ENCODE peak calls at places on chromosome 18, in eight cellular contexts. Y is AG04450, V is astrocyte of the spinal cord, R is GM13976, K is stomach, O is neural crest cell, D is upper lobe of right lung, J is A549. N is an unnamed sample.

GRCh38 chr18:59022167-59022945 is 117.3 kb upstream of the SEC11C start:
- DNase-seq in D (no peak), Y (no peak), J (no peak), V (no peak), O (no peak), R (no peak), K (no peak), N (no peak)

GRCh38 chr18:12911025-12911927 is 27.2 kb upstream of the PTPN2 start:
- DNase-seq in O (no peak), D (peak), K (no peak), R (peak), V (peak), J (no peak), Y (no peak), N (peak)

GRCh38 chr18:23752796-23753195 is 63.5 kb downstream of the LAMA3 start:
- DNase-seq in K (no peak), R (no peak), Y (no peak), V (no peak), J (no peak), O (no peak), D (no peak), N (no peak)

GRCh38 chr18:9117980-9118841 is 15.7 kb downstream of the NDUFV2 start:
- DNase-seq in K (no peak), R (peak), J (no peak), Y (no peak), D (no peak), V (no peak), O (no peak), N (no peak)

GRCh38 chr18:70659026-70659726 is 370.3 kb downstream of the SOCS6 start:
- DNase-seq in V (peak), Y (peak), R (no peak), O (no peak), K (no peak), D (no peak), J (peak), N (no peak)

GRCh38 chr18:38010971-38011370 is 445.4 kb upstream of the CELF4 start:
- DNase-seq in D (no peak), R (no peak), V (no peak), K (no peak), O (no peak), Y (no peak), J (no peak), N (no peak)

GRCh38 chr18:3450358-3451107 is 561 bp downstream of the TGIF1 start:
- DNase-seq in V (peak), J (peak), O (no peak), D (peak), Y (no peak), K (peak), R (peak), N (peak)

GRCh38 chr18:2983296-2983695 is 29.6 kb downstream of the LPIN2 start:
- DNase-seq in D (no peak), V (no peak), K (no peak), J (no peak), O (no peak), Y (no peak), R (no peak), N (no peak)

DNA sequence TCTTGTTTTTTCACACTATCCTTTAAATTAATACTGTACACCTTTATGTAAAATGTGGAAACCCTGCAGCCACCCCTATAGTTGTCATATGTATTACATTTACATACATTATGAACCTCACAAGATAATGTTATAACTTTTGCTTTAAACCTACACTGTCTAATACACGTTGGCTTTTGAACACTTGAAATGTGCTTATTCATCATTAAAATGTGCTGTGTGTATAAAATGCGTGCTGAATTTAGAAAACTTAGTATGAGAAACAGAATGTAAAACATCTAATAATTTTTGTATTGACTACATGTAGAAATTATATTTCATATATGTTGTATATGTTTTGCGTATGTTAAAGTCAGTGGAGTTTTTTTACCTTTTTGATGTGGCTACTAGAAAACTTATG is 68.8 kb downstream of the MAPRE2 start:
- DNase-seq in D (no peak), O (no peak), Y (no peak), J (no peak), V (no peak), K (no peak), R (no peak), N (no peak)
- TF ChIP-seq CTCF in D (no peak), O (no peak), Y (no peak), J (no peak), V (no peak), K (no peak), R (no peak), N (no peak)

DNA sequence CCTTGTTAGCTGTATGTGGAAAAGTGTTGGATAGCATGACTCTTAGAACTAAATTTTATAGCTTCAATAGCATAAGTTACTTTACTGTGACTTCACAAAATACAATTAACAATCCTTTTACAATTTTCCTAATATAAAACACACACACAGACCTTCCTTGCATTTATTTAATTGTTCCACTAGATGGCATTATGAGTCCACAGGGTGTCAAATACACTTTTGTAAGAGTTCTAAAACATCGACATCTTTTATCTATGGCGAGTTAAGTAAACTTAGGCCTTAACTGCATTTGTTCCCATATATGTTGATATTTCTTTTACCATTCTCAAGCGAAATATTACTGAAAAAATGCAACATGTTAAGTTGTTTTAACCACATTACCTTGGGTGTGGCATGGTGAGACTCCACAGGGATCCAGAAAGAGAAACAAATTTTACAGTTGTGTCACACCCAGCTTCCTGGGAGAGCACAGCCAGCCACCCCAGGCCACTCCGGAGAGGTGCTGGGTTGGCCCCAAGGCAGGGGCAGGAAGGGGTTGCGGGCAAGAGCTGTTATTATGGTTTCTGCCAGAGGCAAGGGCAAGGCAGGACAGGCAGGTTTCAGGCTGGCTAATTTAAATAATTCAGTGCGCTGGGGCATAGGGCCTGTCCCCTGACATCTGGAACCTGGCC is 312.4 kb upstream of the MC4R start:
- DNase-seq in R (peak), J (peak), D (no peak), K (no peak), Y (no peak), O (no peak), V (peak), N (no peak)
- TF ChIP-seq CTCF in R (peak), J (peak), D (peak), K (no peak), Y (peak), O (peak), V (peak), N (peak)

GRCh38 chr18:76923485-76924085 is 101.2 kb downstream of the ZNF236 start:
- DNase-seq in J (peak), D (no peak), R (no peak), O (peak), K (no peak), V (peak), Y (no peak), N (peak)
- TF ChIP-seq CTCF in J (peak), D (no peak), R (peak), O (peak), K (no peak), V (peak), Y (peak), N (peak)

DNA sequence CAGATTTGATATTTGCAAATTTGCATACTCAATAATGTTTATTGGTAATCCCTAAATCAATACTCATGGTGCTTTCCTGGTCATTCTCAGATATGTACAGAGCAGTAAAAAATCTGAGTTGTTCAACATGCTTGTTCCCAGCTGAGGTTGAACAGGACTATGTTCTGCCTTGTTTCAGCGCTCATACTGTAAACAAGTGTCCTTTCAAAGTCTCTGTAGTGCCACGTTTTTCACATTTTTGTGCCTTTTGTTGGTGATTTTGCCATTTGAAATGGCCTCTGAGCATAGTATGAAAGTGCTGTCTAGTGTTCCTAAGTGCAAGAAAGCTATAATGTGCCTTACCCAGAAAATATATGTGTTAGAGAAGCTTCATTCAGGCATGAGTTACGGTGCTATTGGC is 16.0 kb upstream of the GATA6 start:
- DNase-seq in J (no peak), O (no peak), D (no peak), R (no peak), Y (no peak), V (no peak), K (no peak), N (no peak)
- TF ChIP-seq CTCF in J (no peak), O (no peak), D (no peak), R (no peak), Y (no peak), V (no peak), K (no peak), N (no peak)

GRCh38 chr18:79917351-79918088 is 33.9 kb downstream of the SLC66A2 start:
- DNase-seq in Y (no peak), O (no peak), D (peak), J (no peak), R (no peak), K (no peak), V (no peak), N (no peak)
- TF ChIP-seq CTCF in Y (no peak), O (no peak), D (no peak), J (no peak), R (no peak), K (no peak), V (no peak), N (no peak)

GRCh38 chr18:48295586-48296311 is 113.4 kb downstream of the ZBTB7C start:
- DNase-seq in J (no peak), V (no peak), O (no peak), K (no peak), D (peak), R (no peak), Y (no peak), N (peak)
- TF ChIP-seq CTCF in J (peak), V (peak), O (peak), K (no peak), D (no peak), R (no peak), Y (peak), N (no peak)

GRCh38 chr18:63317982-63318881 is 1.3 kb downstream of the BCL2 start:
- DNase-seq in O (peak), K (peak), R (peak), Y (no peak), V (no peak), D (peak), J (no peak), N (peak)
- TF ChIP-seq CTCF in O (peak), K (no peak), R (peak), Y (peak), V (peak), D (peak), J (no peak), N (peak)

GRCh38 chr18:49728542-49728941 is 84.8 kb downstream of the ACAA2 start:
- DNase-seq in V (peak), K (peak), O (peak), R (peak), J (peak), Y (no peak), D (peak), N (peak)

GRCh38 chr18:49726564-49726963 is 86.8 kb downstream of the ACAA2 start:
- DNase-seq in O (no peak), D (no peak), J (no peak), V (no peak), Y (no peak), K (no peak), R (no peak), N (no peak)

GRCh38 chr18:49727816-49728215 is 85.5 kb downstream of the ACAA2 start:
- DNase-seq in O (no peak), K (no peak), R (no peak), V (no peak), J (no peak), Y (no peak), D (no peak), N (no peak)

GRCh38 chr18:49723648-49724180 is 89.6 kb downstream of the ACAA2 start:
- DNase-seq in V (peak), J (peak), Y (no peak), D (no peak), O (no peak), K (no peak), R (peak), N (no peak)

GRCh38 chr18:49725809-49726514 is 87.4 kb downstream of the ACAA2 start:
- DNase-seq in Y (peak), R (no peak), V (peak), K (no peak), J (peak), O (peak), D (no peak), N (peak)
- TF ChIP-seq CTCF in Y (peak), R (no peak), V (peak), K (no peak), J (no peak), O (no peak), D (no peak), N (no peak)